ENCODE peak calls at places on chromosomes 16 and 17, in six cellular contexts. Q, P, A, U, W and R are unnamed samples.

GRCh38 chr17:17412331-17412730 is 64.5 kb upstream of the MED9 start:
- DNase-seq in Q (no peak), P (peak), A (no peak), U (no peak), W (no peak), R (no peak)

GRCh38 chr16:51391798-51392511 is 240.9 kb upstream of the SALL1 start:
- DNase-seq in Q (no peak), P (no peak), A (peak), U (no peak), W (peak), R (no peak)

GRCh38 chr17:8408371-8408770 is 10.7 kb upstream of the RNF222 start:
- DNase-seq in Q (no peak), P (no peak), A (peak), U (no peak), W (no peak), R (no peak)

GRCh38 chr17:65092262-65092661 is 35.7 kb upstream of the GNA13 start:
- DNase-seq in Q (no peak), P (peak), A (peak), U (no peak), W (no peak), R (no peak)

GRCh38 chr16:15885560-15886001 is 2.8 kb downstream of the CEP20 start:
- DNase-seq in Q (no peak), P (peak), A (no peak), U (no peak), W (no peak), R (no peak)

GRCh38 chr17:4786111-4786491 is at the start of gene VMO1:
- DNase-seq in Q (no peak), P (no peak), A (no peak), U (no peak), W (no peak), R (peak)

GRCh38 chr17:43599835-43600234 is 53.7 kb upstream of the ETV4 start:
- DNase-seq in Q (no peak), P (peak), A (no peak), U (no peak), W (no peak), R (peak)

GRCh38 chr17:50986989-50987660 is 121.0 kb upstream of the TOB1 start:
- DNase-seq in Q (no peak), P (peak), A (no peak), U (no peak), W (no peak), R (no peak)

GRCh38 chr16:77881355-77882003 is 93.1 kb downstream of the VAT1L start:
- DNase-seq in Q (no peak), P (no peak), A (no peak), U (no peak), W (no peak), R (no peak)

GRCh38 chr16:2086812-2087425 is 39.1 kb downstream of the TSC2 start:
- DNase-seq in Q (no peak), P (no peak), A (no peak), U (no peak), W (no peak), R (no peak)

GRCh38 chr16:57483725-57484514 is 2.4 kb downstream of the DOK4 start:
- DNase-seq in Q (no peak), P (no peak), A (no peak), U (no peak), W (no peak), R (no peak)

GRCh38 chr17:15941781-15942180 is 3.1 kb upstream of the ADORA2B start:
- DNase-seq in Q (no peak), P (no peak), A (no peak), U (no peak), W (no peak), R (no peak)

GRCh38 chr17:79033741-79034501 is 10.0 kb downstream of the C1QTNF1 start:
- DNase-seq in Q (peak), P (no peak), A (no peak), U (peak), W (peak), R (no peak)

GRCh38 chr16:14502932-14503741 is 126.9 kb downstream of the PARN start:
- DNase-seq in Q (no peak), P (peak), A (no peak), U (no peak), W (no peak), R (no peak)

GRCh38 chr16:84982434-84982833 is 28.9 kb downstream of the ZDHHC7 start:
- DNase-seq in Q (no peak), P (no peak), A (no peak), U (no peak), W (peak), R (no peak)

DNA sequence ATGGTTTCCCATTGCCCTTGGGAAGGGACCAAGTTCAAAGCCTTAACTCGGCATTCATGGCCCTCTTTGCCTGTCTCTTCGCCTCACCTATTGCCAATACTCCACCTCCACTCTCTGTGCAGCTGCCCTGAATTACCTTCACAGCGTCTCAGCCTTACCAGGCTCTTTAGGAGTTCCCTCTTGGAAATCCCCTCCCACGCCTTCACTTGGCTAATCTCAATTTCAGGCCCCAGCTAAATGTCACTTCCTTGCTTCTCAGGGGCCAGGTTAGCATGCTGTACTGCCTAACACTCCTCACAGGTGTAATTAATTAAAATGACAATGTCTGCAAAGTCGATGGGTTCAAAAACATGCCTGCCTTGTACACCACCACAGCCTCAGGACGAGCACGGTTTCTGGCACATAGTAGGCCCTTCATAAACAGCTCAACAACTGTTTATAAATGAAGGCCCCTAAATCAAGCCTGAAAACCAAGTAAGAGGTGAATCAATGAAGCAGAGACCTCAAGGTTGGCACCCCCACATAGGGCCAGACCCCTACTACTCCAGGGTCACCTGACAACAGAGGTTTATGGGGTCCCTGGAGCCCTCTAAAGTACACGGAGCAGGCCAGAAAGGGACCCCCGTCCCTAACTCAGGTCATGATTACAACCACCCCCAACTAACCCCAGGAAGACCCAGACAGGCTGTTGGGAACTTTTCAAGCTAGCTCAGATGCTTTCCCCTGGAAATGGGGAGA is 11.2 kb upstream of the EEF2K start:
- DNase-seq in Q (no peak), P (no peak), A (no peak), U (no peak), W (no peak), R (no peak)
- H3K27ac ChIP-seq in Q (peak), P (no peak), A (no peak), U (peak), W (peak), R (peak)

DNA sequence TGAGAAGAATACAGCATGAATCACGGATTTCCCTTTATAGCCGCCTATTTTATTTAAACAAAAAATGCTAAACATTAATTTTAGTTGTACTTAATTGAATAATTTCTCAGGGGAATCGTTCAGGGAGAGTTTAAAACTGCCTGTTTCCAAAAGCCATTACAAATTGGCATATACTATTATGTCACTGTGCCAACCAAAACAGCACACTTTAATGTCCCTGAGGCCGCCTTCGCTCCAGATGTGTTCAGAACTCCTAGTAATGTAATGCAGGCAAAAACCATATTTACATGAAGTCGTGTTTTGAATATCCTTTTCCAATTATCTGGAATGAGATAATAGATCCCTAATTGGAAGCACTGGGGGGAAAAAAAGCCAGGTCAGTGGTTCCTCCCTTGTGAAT is 166.2 kb downstream of the STX8 start:
- DNase-seq in Q (no peak), P (no peak), A (no peak), U (no peak), W (no peak), R (no peak)
- H3K27ac ChIP-seq in Q (no peak), P (no peak), A (no peak), U (no peak), W (no peak), R (no peak)

GRCh38 chr16:11312718-11313492 is 31.8 kb upstream of the PRM1 start:
- DNase-seq in Q (no peak), P (peak), A (peak), U (no peak), W (no peak), R (no peak)
- H3K27ac ChIP-seq in Q (no peak), P (peak), A (peak), U (no peak), W (peak), R (no peak)

DNA sequence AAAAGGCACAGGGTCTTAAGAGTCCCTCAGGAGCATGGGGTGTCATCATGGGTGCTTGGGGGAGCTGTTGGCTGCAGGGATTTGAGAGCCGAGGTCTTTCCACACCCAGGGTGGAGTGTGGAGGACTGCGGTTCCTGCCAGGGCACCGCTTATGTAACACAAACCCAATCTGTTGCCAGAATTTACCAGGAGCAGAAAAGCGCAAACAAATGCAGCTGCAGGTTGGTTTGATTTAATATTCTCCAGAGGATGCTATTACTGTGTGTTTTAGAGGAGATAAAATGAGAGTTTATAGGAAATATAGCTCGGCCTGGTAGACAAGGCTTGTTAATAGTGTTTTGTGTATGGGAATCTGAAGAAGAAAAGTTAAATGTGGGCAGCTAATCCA is 174.5 kb downstream of the KATNIP start:
- DNase-seq in Q (no peak), P (no peak), A (no peak), U (no peak), W (no peak), R (no peak)
- H3K27ac ChIP-seq in Q (no peak), P (no peak), A (no peak), U (peak), W (no peak), R (no peak)

GRCh38 chr17:77451894-77452852 is 311.4 kb downstream of the SEC14L1 start:
- DNase-seq in Q (peak), P (peak), A (peak), U (peak), W (peak), R (peak)
- H3K27ac ChIP-seq in Q (peak), P (peak), A (peak), U (peak), W (peak), R (peak)